ENCODE peak calls at places on chromosomes 12 and 14, in four cellular contexts. I is fibroblast of lung, D is cardiac fibroblast, Y is fibroblast of pulmonary artery. A is an unnamed sample.

GRCh38 chr12:6570264-6570887 is 2.3 kb upstream of the NOP2 start:
- DNase-seq in I (peak; percentile 29), D (peak; percentile 26), Y (peak; percentile 41), A (peak; percentile 52)

GRCh38 chr12:47079365-47079893 is at the start of gene PCED1B:
- DNase-seq in I (peak; percentile 69), D (peak; percentile 83), Y (peak; percentile 84), A (peak; percentile 53)

GRCh38 chr12:63816031-63816430 is 28.5 kb upstream of the SRGAP1 start:
- DNase-seq in Y (no peak), I (no peak), D (no peak), A (no peak)

GRCh38 chr12:124875803-124876132 is 12.1 kb upstream of the SCARB1 start:
- DNase-seq in I (no peak), D (no peak), Y (no peak), A (no peak)

GRCh38 chr14:38206689-38207088 is 1.0 kb upstream of the SSTR1 start:
- DNase-seq in Y (no peak), I (no peak), D (no peak), A (no peak)

GRCh38 chr14:98195256-98195655 is 1076.7 kb downstream of the BCL11B start:
- DNase-seq in I (no peak), D (no peak), Y (no peak), A (no peak)

GRCh38 chr12:58502857-58503256 is 417.4 kb downstream of the LRIG3 start:
- DNase-seq in D (no peak), Y (no peak), I (peak; percentile 31), A (no peak)

GRCh38 chr12:40622246-40622838 is 69.9 kb upstream of the CNTN1 start:
- DNase-seq in I (peak; percentile 17), Y (peak; percentile 56), D (peak; percentile 59), A (peak; percentile 63)

GRCh38 chr12:50517456-50518048 is 12.8 kb downstream of the DIP2B start:
- DNase-seq in Y (peak; percentile 47), I (peak; percentile 70), D (peak; percentile 60), A (peak; percentile 72)

GRCh38 chr12:121933522-121934317 is 15.3 kb downstream of the CFAP251 start:
- DNase-seq in Y (peak; percentile 31), I (peak; percentile 60), D (peak; percentile 29), A (no peak)

GRCh38 chr14:90424075-90424474 is 27.2 kb downstream of the CALM1 start:
- DNase-seq in D (no peak), Y (no peak), I (no peak), A (no peak)

GRCh38 chr12:125070117-125070516 is 4.9 kb downstream of the AACS start:
- DNase-seq in Y (peak; percentile 14), D (no peak), I (peak; percentile 12), A (no peak)

GRCh38 chr12:22355011-22355580 is 20.6 kb upstream of the ST8SIA1 start:
- DNase-seq in I (no peak), Y (no peak), D (no peak), A (no peak)

GRCh38 chr14:32939254-32940065 is 781 bp downstream of the NPAS3 start:
- DNase-seq in I (peak; percentile 86), Y (peak; percentile 77), D (peak; percentile 81), A (peak; percentile 52)

GRCh38 chr14:35201066-35201465 is 78.7 kb downstream of the PRORP start:
- DNase-seq in I (no peak), D (no peak), Y (no peak), A (no peak)

GRCh38 chr12:115964626-115965025 is 312.9 kb downstream of the MED13L start:
- DNase-seq in I (no peak), D (no peak), Y (no peak), A (no peak)

GRCh38 chr14:104739026-104739425 is 13.9 kb upstream of the SIVA1 start:
- DNase-seq in I (no peak), Y (no peak), D (no peak), A (no peak)

GRCh38 chr12:59844775-59845174 is 248.9 kb downstream of the SLC16A7 start:
- DNase-seq in D (no peak), Y (no peak), I (no peak), A (no peak)

GRCh38 chr14:22423958-22424357 is 165.1 kb downstream of the DAD1 start:
- DNase-seq in I (no peak), Y (no peak), D (no peak), A (no peak)

GRCh38 chr14:95452176-95452889 is 64.1 kb downstream of the SYNE3 start:
- DNase-seq in D (peak; percentile 22), I (no peak), Y (peak; percentile 22), A (peak; percentile 61)

GRCh38 chr14:68013326-68013725 is 193.7 kb downstream of the RAD51B start:
- DNase-seq in Y (no peak), I (no peak), D (no peak), A (no peak)

GRCh38 chr12:89657090-89657489 is 51.5 kb downstream of the ATP2B1 start:
- DNase-seq in Y (no peak), D (no peak), I (no peak), A (no peak)

GRCh38 chr12:49198431-49199155 is 9.7 kb upstream of the TUBA1A start:
- DNase-seq in D (peak; percentile 92), Y (peak; percentile 87), I (peak; percentile 97), A (no peak)

GRCh38 chr12:4506870-4507269 is 31.8 kb upstream of the RAD51AP1 start:
- DNase-seq in I (peak; percentile 81), Y (peak; percentile 30), D (peak; percentile 50), A (peak; percentile 82)

GRCh38 chr12:16526693-16527092 is 79.3 kb downstream of the LMO3 start:
- DNase-seq in I (peak; percentile 86), D (peak; percentile 95), Y (peak; percentile 91), A (no peak)

GRCh38 chr14:74653386-74654138 is 41.5 kb upstream of the LTBP2 start:
- DNase-seq in Y (no peak), D (no peak), I (peak; percentile 36), A (no peak)

GRCh38 chr12:63915105-63915830 is 70.8 kb downstream of the SRGAP1 start:
- DNase-seq in I (peak; percentile 86), D (peak; percentile 83), Y (peak; percentile 73), A (no peak)

GRCh38 chr12:91492648-91493047 is 310.0 kb upstream of the DCN start:
- DNase-seq in Y (peak; percentile 33), D (peak; percentile 25), I (no peak), A (no peak)

GRCh38 chr12:86376052-86376451 is 119.9 kb upstream of the MGAT4C start:
- DNase-seq in Y (no peak), I (no peak), D (no peak), A (no peak)

GRCh38 chr14:90720336-90720735 is 95.9 kb downstream of the TTC7B start:
- DNase-seq in D (no peak), Y (peak; percentile 16), I (no peak), A (no peak)

GRCh38 chr12:122449317-122449716 is 26.8 kb upstream of the CLIP1 start:
- DNase-seq in I (peak; percentile 73), Y (peak; percentile 95), D (peak; percentile 92), A (no peak)

GRCh38 chr12:49201595-49202295 is 12.9 kb upstream of the TUBA1A start:
- DNase-seq in I (peak; percentile 89), D (peak; percentile 89), Y (peak; percentile 91), A (no peak)

GRCh38 chr12:119598159-119598558 is 4.6 kb downstream of the TMEM233 start:
- DNase-seq in D (no peak), Y (no peak), I (no peak), A (no peak)

GRCh38 chr14:96255501-96256366 is at the start of gene BDKRB1:
- DNase-seq in Y (peak; percentile 83), D (peak; percentile 80), I (peak; percentile 92), A (no peak)

GRCh38 chr14:99755629-99756603 is 37.3 kb upstream of the EML1 start:
- DNase-seq in I (peak; percentile 94), Y (peak; percentile 87), D (peak; percentile 95), A (peak; percentile 19)

GRCh38 chr14:86464386-86464785 is 934.4 kb downstream of the FLRT2 start:
- DNase-seq in I (no peak), D (no peak), Y (no peak), A (no peak)

GRCh38 chr14:86457729-86458128 is 927.8 kb downstream of the FLRT2 start:
- DNase-seq in Y (no peak), I (no peak), D (no peak), A (no peak)

DNA sequence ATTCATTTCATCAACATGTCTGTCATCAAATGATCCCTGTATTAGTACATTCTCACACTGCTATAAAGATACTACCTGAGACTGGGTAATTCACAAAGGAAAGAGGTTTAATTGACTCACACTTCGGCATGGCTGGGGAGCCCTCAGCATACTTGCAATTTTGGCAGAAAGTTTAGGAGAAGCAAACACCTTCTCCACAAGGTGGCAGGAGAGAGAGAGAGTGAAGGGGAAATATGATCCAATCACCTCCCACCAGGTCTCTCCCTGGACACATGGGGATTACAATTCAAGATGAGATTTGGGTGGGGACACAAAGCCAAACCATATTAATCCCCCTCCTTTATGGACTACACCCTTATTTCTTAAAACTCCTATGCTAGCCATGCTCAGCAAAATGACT is 932.2 kb downstream of the FLRT2 start:
- DNase-seq in I (peak; percentile 3), D (peak; percentile 19), Y (peak; percentile 57), A (no peak)
- TF ChIP-seq CTCF in I (peak; percentile 3), D (peak; percentile 26), Y (peak; percentile 66), A (peak; percentile 49)

DNA sequence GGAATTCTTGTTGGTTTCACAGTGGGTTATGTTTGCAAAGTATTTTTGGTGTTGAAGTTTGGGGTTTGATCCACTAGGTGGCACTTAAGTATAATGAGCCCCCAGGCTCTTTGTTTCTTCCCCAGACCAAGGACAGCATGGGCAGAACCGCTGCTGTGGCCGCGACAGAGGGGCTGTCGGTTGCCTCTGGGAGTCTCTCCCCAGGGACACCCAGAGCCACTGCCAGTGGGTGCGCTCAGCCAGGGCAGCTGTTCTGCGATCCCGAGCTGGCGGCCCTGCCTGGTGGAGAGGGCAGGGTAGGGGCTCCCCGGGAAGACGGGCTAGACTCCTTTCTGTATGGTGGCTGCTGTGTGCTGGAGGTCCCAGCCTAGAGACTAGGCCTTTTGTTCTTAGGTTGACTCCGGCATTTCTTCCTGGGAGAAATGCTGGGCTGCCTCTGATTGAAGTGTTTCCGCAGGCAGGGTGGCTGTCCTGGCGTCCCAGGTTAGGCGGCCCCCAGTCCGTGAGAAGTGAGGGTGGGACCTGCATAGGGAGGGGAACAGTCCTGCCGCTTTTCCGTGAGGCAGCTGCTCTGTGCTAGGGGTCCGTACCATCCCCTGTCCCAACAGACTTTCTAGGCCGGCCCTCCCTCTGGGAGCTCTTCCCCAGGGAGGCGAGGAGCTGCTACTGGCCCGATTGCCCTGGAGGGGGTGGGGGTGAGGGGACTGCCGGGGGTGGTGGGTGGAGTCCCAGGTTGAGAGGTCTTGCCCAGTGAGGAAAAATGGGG is 253.1 kb upstream of the PELI2 start:
- DNase-seq in I (no peak), Y (no peak), D (no peak), A (no peak)
- TF ChIP-seq CTCF in I (no peak), Y (no peak), D (peak; percentile 19), A (peak; percentile 32)

GRCh38 chr12:126616441-126616840 is 1551.2 kb downstream of the AACS start:
- DNase-seq in I (no peak), D (no peak), Y (no peak), A (no peak)

GRCh38 chr12:126617312-126617711 is 1552.1 kb downstream of the AACS start:
- DNase-seq in D (peak; percentile 9), I (no peak), Y (peak; percentile 19), A (no peak)
- TF ChIP-seq CTCF in D (no peak), I (peak; percentile 13), Y (peak; percentile 41), A (peak; percentile 26)

DNA sequence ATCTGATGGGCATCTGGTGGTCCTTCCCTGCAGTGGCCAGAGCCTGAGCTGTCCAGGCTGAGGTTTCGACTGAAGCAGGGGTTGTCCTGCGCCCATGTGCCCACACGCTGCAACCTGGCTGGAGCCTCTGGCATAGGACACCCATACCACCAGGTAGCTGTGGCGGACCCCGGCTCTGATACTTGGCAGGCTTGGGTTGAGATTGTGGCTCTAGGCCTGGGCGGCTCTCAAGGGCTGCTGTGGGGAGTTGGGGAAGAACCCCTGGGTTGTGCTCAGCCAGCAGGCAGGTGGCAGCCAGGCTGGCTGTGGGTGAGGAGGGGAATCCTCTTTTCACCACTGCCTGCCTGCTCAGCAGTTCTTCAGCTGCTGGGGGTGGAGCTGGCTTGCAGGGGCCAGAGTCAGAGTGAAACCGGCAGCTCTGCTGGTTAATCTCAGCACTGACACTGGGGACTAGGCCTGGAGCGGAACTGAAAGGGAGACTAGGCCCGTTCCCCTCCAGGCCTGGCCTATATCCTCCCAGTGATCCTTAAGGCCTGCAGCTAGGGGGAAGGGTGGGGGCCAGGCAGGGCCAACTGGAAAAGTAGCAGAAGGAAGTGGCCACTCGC is 39.1 kb downstream of the SH2B3 start:
- DNase-seq in Y (peak; percentile 39), D (no peak), I (peak; percentile 16), A (peak; percentile 89)
- TF ChIP-seq CTCF in Y (no peak), D (no peak), I (no peak), A (no peak)

A was measured in GM13977.